ENCODE peak calls at places on chromosomes 2 and 18, in eight cellular contexts. A is A549; U is stimulated activated naive B cell treated with anti-CD40 and anti-IgM and Interleukin-4, amounts not matched to agents 10 μg/mL and 1 μg/mL and 100 μg/mL, for 72 hours; L is activated CD4-positive, CD25-positive, alpha-beta regulatory T cell; R is effector CD8-positive, alpha-beta T cell; K is neural crest cell; V is ELR; Z is Panc1. I is an unnamed sample.

GRCh38 chr2:234251326-234252271 is 201.1 kb downstream of the SPP2 start:
- DNase-seq in K (no peak), R (no peak), L (no peak), U (no peak), A (peak; percentile 91), Z (no peak), V (peak; percentile 97), I (peak; percentile 95)

GRCh38 chr18:22604390-22604985 is 186.8 kb upstream of the CTAGE1 start:
- DNase-seq in L (no peak), U (no peak), Z (no peak), A (no peak), V (no peak), R (no peak), K (no peak), I (no peak)

GRCh38 chr2:44205169-44205568 is 36.5 kb downstream of the PPM1B start:
- DNase-seq in L (no peak), R (no peak), A (no peak), Z (no peak), U (no peak), V (no peak), K (no peak), I (no peak)

GRCh38 chr2:3659447-3660432 is 1.7 kb downstream of the ALLC start:
- DNase-seq in A (no peak), Z (no peak), R (no peak), U (no peak), L (no peak), V (no peak), K (no peak), I (no peak)

GRCh38 chr2:43222472-43223146 is 3.8 kb downstream of the ZFP36L2 start:
- DNase-seq in U (no peak), A (no peak), V (peak; percentile 54), R (no peak), L (no peak), K (no peak), Z (no peak), I (peak; percentile 32)

GRCh38 chr2:2116657-2117056 is 214.4 kb downstream of the MYT1L start:
- DNase-seq in L (no peak), A (no peak), K (no peak), V (no peak), Z (no peak), R (no peak), U (no peak), I (no peak)

GRCh38 chr2:230885467-230886130 is 20.9 kb downstream of the ITM2C start:
- DNase-seq in V (peak; percentile 31), Z (no peak), A (no peak), L (no peak), R (no peak), K (peak; percentile 69), U (no peak), I (no peak)

GRCh38 chr2:25726511-25726910 is 53.1 kb upstream of the DTNB start:
- DNase-seq in R (no peak), Z (no peak), U (no peak), A (no peak), K (no peak), L (no peak), V (no peak), I (no peak)

GRCh38 chr2:8412082-8412481 is 269.8 kb upstream of the ID2 start:
- DNase-seq in R (no peak), Z (no peak), A (peak; percentile 88), U (no peak), L (no peak), K (no peak), V (no peak), I (no peak)

GRCh38 chr2:135657806-135658582 is 83.7 kb upstream of the UBXN4 start:
- DNase-seq in Z (no peak), K (no peak), L (peak; percentile 12), R (peak; percentile 42), U (no peak), A (no peak), V (no peak), I (no peak)

GRCh38 chr2:1886405-1886992 is 142.2 kb upstream of the PXDN start:
- DNase-seq in K (peak; percentile 74), R (no peak), A (peak; percentile 81), U (peak; percentile 25), L (no peak), V (peak; percentile 54), Z (peak; percentile 20), I (peak; percentile 58)

GRCh38 chr2:178825183-178825582 is 18.0 kb upstream of the TTN start:
- DNase-seq in K (no peak), A (no peak), L (no peak), Z (no peak), R (no peak), U (no peak), V (peak; percentile 77), I (peak; percentile 67)

GRCh38 chr2:235000426-235001236 is 48.8 kb downstream of the SH3BP4 start:
- DNase-seq in Z (no peak), A (peak; percentile 49), K (no peak), V (no peak), U (no peak), L (no peak), R (no peak), I (no peak)

GRCh38 chr2:172065086-172065485 is 20.2 kb upstream of the DLX1 start:
- DNase-seq in V (no peak), L (no peak), U (no peak), R (no peak), K (no peak), Z (no peak), A (no peak), I (no peak)

GRCh38 chr2:136985044-136985443 is 219.7 kb downstream of the THSD7B start:
- DNase-seq in A (no peak), U (no peak), L (no peak), Z (no peak), V (no peak), R (no peak), K (no peak), I (peak; percentile 14)

GRCh38 chr18:68397241-68398035 is 317.5 kb downstream of the TMX3 start:
- DNase-seq in V (no peak), K (no peak), A (no peak), L (no peak), U (no peak), Z (no peak), R (no peak), I (no peak)

GRCh38 chr2:54931473-54931872 is 118.8 kb downstream of the RTN4 start:
- DNase-seq in U (no peak), K (no peak), Z (no peak), A (no peak), L (no peak), R (no peak), V (no peak), I (no peak)

GRCh38 chr2:129233166-129233565 is 746.3 kb upstream of the RAB6C start:
- DNase-seq in Z (no peak), K (no peak), A (no peak), V (no peak), R (no peak), U (no peak), L (no peak), I (no peak)

GRCh38 chr2:170812716-170813585 is 3.7 kb upstream of the GAD1 start:
- DNase-seq in U (no peak), Z (no peak), R (no peak), K (peak; percentile 38), A (peak; percentile 85), V (peak; percentile 83), L (no peak), I (peak; percentile 75)

GRCh38 chr18:56990678-56991077 is 156.2 kb upstream of the BOD1L2 start:
- DNase-seq in V (no peak), L (no peak), R (no peak), A (no peak), K (no peak), Z (no peak), U (no peak), I (no peak)

GRCh38 chr2:231332388-231332787 is 63.1 kb upstream of the B3GNT7 start:
- DNase-seq in V (peak; percentile 44), Z (no peak), R (no peak), U (no peak), L (no peak), A (no peak), K (no peak), I (no peak)

GRCh38 chr18:57942090-57942489 is 101.9 kb upstream of the NEDD4L start:
- DNase-seq in U (no peak), R (no peak), V (no peak), A (no peak), L (no peak), K (no peak), Z (no peak), I (no peak)

GRCh38 chr2:197677483-197677882 is 2.1 kb upstream of the RFTN2 start:
- DNase-seq in Z (no peak), A (no peak), U (no peak), R (no peak), K (no peak), L (no peak), V (peak; percentile 56), I (peak; percentile 37)